ENCODE peak calls at places on chromosomes 1 and 21, in six cellular contexts. S is AG10803, G is aorta, N is nephron progenitor cell, O is iris pigment epithelial cell, F is cardiac fibroblast. U is an unnamed sample.

GRCh38 chr1:93845554-93846150 is 33.4 kb downstream of the DNTTIP2 start:
- DNase-seq in F (peak; percentile 86), S (peak; percentile 89), O (peak; percentile 95), N (peak; percentile 6), G (no peak), U (peak; percentile 89)

GRCh38 chr1:116537439-116537838 is 33.4 kb downstream of the CD58 start:
- DNase-seq in G (no peak), S (peak; percentile 33), F (peak; percentile 11), O (no peak), N (no peak), U (peak; percentile 5)

GRCh38 chr1:93554883-93555872 is 107.3 kb downstream of the FNBP1L start:
- DNase-seq in S (no peak), G (no peak), N (no peak), O (no peak), F (peak; percentile 26), U (peak; percentile 34)

GRCh38 chr1:53895421-53895820 is 1.4 kb downstream of the DIO1 start:
- DNase-seq in N (no peak), G (no peak), O (no peak), S (peak; percentile 15), F (no peak), U (no peak)

GRCh38 chr1:42479621-42480020 is 16.5 kb downstream of the CCDC30 start:
- DNase-seq in F (no peak), S (peak; percentile 5), G (no peak), N (peak; percentile 3), O (peak; percentile 46), U (peak; percentile 11)

GRCh38 chr1:31523769-31524168 is 52.5 kb upstream of the TINAGL1 start:
- DNase-seq in F (no peak), O (no peak), N (no peak), S (no peak), G (no peak), U (no peak)

GRCh38 chr21:42338730-42339715 is 11.8 kb downstream of the TFF2 start:
- DNase-seq in N (no peak), F (no peak), S (no peak), G (no peak), O (no peak), U (no peak)

GRCh38 chr1:51313961-51314777 is 16.2 kb downstream of the TTC39A start:
- DNase-seq in O (peak; percentile 87), F (peak; percentile 83), S (peak; percentile 76), G (no peak), N (no peak), U (peak; percentile 77)

GRCh38 chr1:161986328-161986727 is 37.3 kb downstream of the OLFML2B start:
- DNase-seq in F (no peak), S (peak; percentile 56), G (no peak), O (no peak), N (no peak), U (no peak)

GRCh38 chr1:156245451-156246232 is 2.2 kb downstream of the PAQR6 start:
- DNase-seq in G (no peak), N (no peak), S (no peak), F (peak; percentile 26), O (no peak), U (peak; percentile 33)

GRCh38 chr1:36966242-36966641 is 68.1 kb downstream of the GRIK3 start:
- DNase-seq in O (peak; percentile 7), S (peak; percentile 3), N (peak; percentile 91), G (no peak), F (peak; percentile 10), U (peak; percentile 68)

GRCh38 chr1:177287996-177288395 is 117.2 kb downstream of the BRINP2 start:
- DNase-seq in S (no peak), F (no peak), N (no peak), G (no peak), O (no peak), U (peak; percentile 23)

GRCh38 chr1:42777860-42778259 is 6.9 kb upstream of the TMEM269 start:
- DNase-seq in N (peak; percentile 38), O (peak; percentile 50), F (peak; percentile 60), G (no peak), S (peak; percentile 48), U (peak; percentile 61)

GRCh38 chr1:51877434-51878306 is 857 bp downstream of the NRDC start:
- DNase-seq in O (peak; percentile 46), S (peak; percentile 41), F (peak; percentile 51), N (no peak), G (no peak), U (peak; percentile 48)

GRCh38 chr1:27575861-27576331 is 28.0 kb downstream of the AHDC1 start:
- DNase-seq in G (peak; percentile 93), F (peak; percentile 57), S (no peak), N (peak; percentile 71), O (peak; percentile 40), U (peak; percentile 61)

GRCh38 chr1:39409055-39409816 is 82.2 kb upstream of the BMP8A start:
- DNase-seq in N (peak; percentile 60), O (peak; percentile 56), S (peak; percentile 87), F (peak; percentile 78), G (peak; percentile 83), U (peak; percentile 75)

GRCh38 chr1:155379180-155379876 is 58.6 kb downstream of the RUSC1 start:
- DNase-seq in O (peak; percentile 83), G (no peak), S (peak; percentile 69), N (no peak), F (peak; percentile 94), U (peak; percentile 5)

GRCh38 chr21:42650033-42650370 is 3.4 kb upstream of the PDE9A start:
- DNase-seq in S (no peak), N (no peak), G (peak; percentile 35), F (no peak), O (no peak), U (no peak)

GRCh38 chr1:3662080-3662671 is 9.9 kb downstream of the TP73 start:
- DNase-seq in S (no peak), N (no peak), O (no peak), F (no peak), G (peak; percentile 57), U (no peak)

GRCh38 chr1:31498376-31499040 is 77.8 kb upstream of the TINAGL1 start:
- DNase-seq in N (no peak), S (no peak), G (no peak), O (no peak), F (no peak), U (no peak)

GRCh38 chr1:228210076-228210651 is 2.3 kb downstream of the OBSCN start:
- DNase-seq in F (no peak), S (no peak), N (no peak), G (peak; percentile 64), O (peak; percentile 51), U (no peak)

GRCh38 chr1:66242646-66243547 is 291.1 kb upstream of the SGIP1 start:
- DNase-seq in G (peak; percentile 93), S (peak; percentile 84), N (peak; percentile 77), F (peak; percentile 93), O (peak; percentile 82), U (peak; percentile 94)

GRCh38 chr1:12654004-12654567 is 10.2 kb downstream of the AADACL4 start:
- DNase-seq in S (peak; percentile 31), F (peak; percentile 53), O (peak; percentile 39), G (no peak), N (no peak), U (peak; percentile 70)

GRCh38 chr1:199084293-199084692 is 445.5 kb downstream of the PTPRC start:
- DNase-seq in N (no peak), O (peak; percentile 36), S (peak; percentile 62), F (peak; percentile 14), G (no peak), U (peak; percentile 29)

GRCh38 chr21:31908106-31909031 is 35.5 kb downstream of the HUNK start:
- DNase-seq in N (no peak), F (no peak), G (no peak), S (peak; percentile 96), O (peak; percentile 8), U (no peak)

GRCh38 chr1:26913389-26913753 is 404 bp downstream of the NR0B2 start:
- DNase-seq in O (no peak), N (no peak), G (no peak), S (no peak), F (no peak), U (no peak)

GRCh38 chr1:40784141-40784770 is 669 bp downstream of the KCNQ4 start:
- DNase-seq in O (no peak), F (no peak), G (peak; percentile 81), N (peak; percentile 47), S (no peak), U (no peak)

GRCh38 chr1:172670316-172670715 is 11.4 kb downstream of the FASLG start:
- DNase-seq in G (no peak), O (no peak), F (no peak), N (no peak), S (no peak), U (no peak)

GRCh38 chr21:39612233-39613028 is at the start of gene B3GALT5:
- DNase-seq in O (peak; percentile 38), S (peak; percentile 30), N (peak; percentile 86), F (no peak), G (no peak), U (no peak)

GRCh38 chr1:23756676-23757075 is 13.4 kb downstream of the ELOA start:
- DNase-seq in O (peak; percentile 84), N (no peak), G (no peak), S (peak; percentile 53), F (peak; percentile 16), U (peak; percentile 43)

U was measured in cardiac muscle cell.